ENCODE peak calls at places on chromosome 16, in five cellular contexts. E, J, X, Q and B are unnamed samples.

GRCh38 chr16:24986512-24987303 is 28.5 kb downstream of the ARHGAP17 start:
- DNase-seq in E (no peak), X (no peak), Q (no peak), J (peak; percentile 57), B (no peak)

GRCh38 chr16:30710971-30711370 is 12.0 kb downstream of the SRCAP start:
- DNase-seq in E (no peak), X (no peak), J (no peak), Q (no peak), B (no peak)

GRCh38 chr16:76653390-76654026 is 376.3 kb downstream of the CNTNAP4 start:
- DNase-seq in J (peak; percentile 21), E (no peak), Q (no peak), X (peak; percentile 59), B (peak; percentile 49)

GRCh38 chr16:82892327-82892726 is 265.6 kb downstream of the CDH13 start:
- DNase-seq in E (no peak), J (no peak), X (no peak), Q (no peak), B (no peak)

GRCh38 chr16:8848231-8848938 is 20.4 kb downstream of the CARHSP1 start:
- DNase-seq in Q (peak; percentile 50), J (peak; percentile 28), X (no peak), E (peak; percentile 52), B (no peak)

GRCh38 chr16:81843243-81843582 is 64.1 kb downstream of the PLCG2 start:
- DNase-seq in Q (no peak), E (no peak), X (no peak), J (no peak), B (no peak)

GRCh38 chr16:30351586-30352419 is 3.3 kb downstream of the CD2BP2 start:
- DNase-seq in X (peak; percentile 36), J (peak; percentile 97), Q (peak; percentile 94), E (peak; percentile 92), B (no peak)

GRCh38 chr16:14307623-14308356 is 236.7 kb downstream of the MRTFB start:
- DNase-seq in E (peak; percentile 84), Q (peak; percentile 78), X (peak; percentile 53), J (peak; percentile 70), B (no peak)

GRCh38 chr16:29779474-29779873 is 1.4 kb downstream of the ZG16 start:
- DNase-seq in Q (no peak), J (no peak), X (no peak), E (no peak), B (peak; percentile 43)

GRCh38 chr16:17277981-17278381 is 192.8 kb downstream of the XYLT1 start:
- DNase-seq in J (peak; percentile 61), X (peak; percentile 74), Q (no peak), E (peak; percentile 58), B (no peak)

GRCh38 chr16:77043076-77043475 is 147.9 kb upstream of the MON1B start:
- DNase-seq in X (peak; percentile 69), J (no peak), Q (no peak), E (no peak), B (no peak)

GRCh38 chr16:7339700-7340099 is 7.1 kb downstream of the RBFOX1 start:
- DNase-seq in J (no peak), X (no peak), Q (no peak), E (no peak), B (no peak)

GRCh38 chr16:26765087-26765486 is 301.6 kb upstream of the C16orf82 start:
- DNase-seq in E (no peak), X (peak; percentile 10), J (no peak), Q (no peak), B (no peak)

GRCh38 chr16:82150569-82150968 is 19.5 kb downstream of the MPHOSPH6 start:
- DNase-seq in X (no peak), E (no peak), Q (no peak), J (no peak), B (no peak)

GRCh38 chr16:12341423-12341822 is 364.9 kb downstream of the SNX29 start:
- DNase-seq in Q (no peak), E (no peak), X (no peak), J (no peak), B (no peak)

GRCh38 chr16:11047057-11047456 is 102.7 kb downstream of the CLEC16A start:
- DNase-seq in E (no peak), Q (no peak), J (no peak), X (no peak), B (no peak)

GRCh38 chr16:65773319-65773874 is 593.1 kb upstream of the CDH5 start:
- DNase-seq in Q (no peak), X (peak; percentile 38), E (no peak), J (no peak), B (no peak)

GRCh38 chr16:86373502-86373901 is 136.8 kb upstream of the FOXF1 start:
- DNase-seq in Q (no peak), E (no peak), X (no peak), J (no peak), B (no peak)

GRCh38 chr16:16092925-16093624 is 130.2 kb downstream of the ABCC6 start:
- DNase-seq in X (no peak), E (no peak), J (peak; percentile 43), Q (no peak), B (no peak)

GRCh38 chr16:425082-425718 is at the start of gene RAB11FIP3:
- DNase-seq in X (peak; percentile 90), J (peak; percentile 79), Q (peak; percentile 91), E (peak; percentile 90), B (peak; percentile 87)

GRCh38 chr16:70780546-70780945 is 20.4 kb downstream of the VAC14 start:
- DNase-seq in X (no peak), Q (peak; percentile 44), E (no peak), J (no peak), B (no peak)

GRCh38 chr16:87764600-87765472 is 950 bp downstream of the KLHDC4 start:
- DNase-seq in X (peak; percentile 42), E (no peak), J (no peak), Q (no peak), B (no peak)

GRCh38 chr16:86377251-86378022 is 132.9 kb upstream of the FOXF1 start:
- DNase-seq in E (no peak), J (no peak), X (no peak), Q (no peak), B (peak; percentile 57)

GRCh38 chr16:85639529-85640253 is 26.6 kb downstream of the GSE1 start:
- DNase-seq in X (no peak), Q (peak; percentile 92), E (peak; percentile 93), J (peak; percentile 91), B (no peak)

DNA sequence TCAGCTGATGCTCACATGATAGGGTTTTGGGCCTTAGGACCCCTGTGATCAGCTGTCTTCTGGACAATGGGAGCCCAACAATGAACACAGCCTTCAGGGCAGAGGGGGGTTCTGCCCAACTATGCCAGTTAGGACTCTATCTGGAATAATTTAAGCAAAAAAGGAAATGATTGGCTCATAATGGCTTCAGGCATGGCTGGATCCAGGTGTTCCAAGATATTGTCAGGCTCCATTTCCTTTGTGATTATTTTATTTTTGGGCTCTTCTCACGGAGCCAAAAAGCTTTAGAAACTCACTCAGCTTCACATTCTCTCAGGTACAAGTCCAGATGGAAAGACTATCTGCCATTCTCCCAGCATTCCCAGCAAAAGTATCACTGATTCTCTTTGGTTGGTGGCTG is 2.9 kb upstream of the MT2A start:
- DNase-seq in J (no peak), Q (no peak), E (no peak), X (no peak), B (no peak)
- H3K4me3 ChIP-seq in J (no peak overlapping the region), Q (no peak overlapping the region), E (no peak overlapping the region), X (no peak overlapping the region), B (no peak overlapping the region)

GRCh38 chr16:68186877-68187276 is 49.0 kb downstream of the ESRP2 start:
- DNase-seq in E (no peak), Q (peak; percentile 35), X (no peak), J (no peak), B (no peak)
- H3K4me1 ChIP-seq in E (peaks cover 19% of the 10 kb centered on the region), Q (no peaks in the 10 kb centered on the region), X (no peaks in the 10 kb centered on the region), J (no peaks in the 10 kb centered on the region), B (no peaks in the 10 kb centered on the region)

GRCh38 chr16:47977802-47978201 is 178.0 kb downstream of the ABCC12 start:
- DNase-seq in J (no peak), Q (no peak), E (no peak), X (no peak), B (no peak)
- H3K4me3 ChIP-seq in J (no peak overlapping the region), Q (no peak overlapping the region), E (no peak overlapping the region), X (no peak overlapping the region), B (no peak overlapping the region)

GRCh38 chr16:23537390-23537789 is 19.8 kb downstream of the EARS2 start:
- DNase-seq in J (no peak), E (no peak), Q (no peak), X (no peak), B (no peak)
- H3K4me1 ChIP-seq in J (peaks cover 10% of the 10 kb centered on the region), E (no peaks in the 10 kb centered on the region), Q (no peaks in the 10 kb centered on the region), X (no peaks in the 10 kb centered on the region), B (no peaks in the 10 kb centered on the region)

GRCh38 chr16:69613283-69614154 is 47.8 kb downstream of the NFAT5 start:
- DNase-seq in E (no peak), Q (no peak), X (no peak), J (no peak), B (no peak)

GRCh38 chr16:69618721-69619120 is 53.0 kb downstream of the NFAT5 start:
- DNase-seq in J (no peak), Q (no peak), E (no peak), X (no peak), B (no peak)

GRCh38 chr16:69618307-69618706 is 52.5 kb downstream of the NFAT5 start:
- DNase-seq in E (no peak), Q (no peak), J (no peak), X (no peak), B (no peak)

GRCh38 chr16:69615528-69615927 is 49.8 kb downstream of the NFAT5 start:
- DNase-seq in J (no peak), Q (no peak), E (no peak), X (no peak), B (no peak)

DNA sequence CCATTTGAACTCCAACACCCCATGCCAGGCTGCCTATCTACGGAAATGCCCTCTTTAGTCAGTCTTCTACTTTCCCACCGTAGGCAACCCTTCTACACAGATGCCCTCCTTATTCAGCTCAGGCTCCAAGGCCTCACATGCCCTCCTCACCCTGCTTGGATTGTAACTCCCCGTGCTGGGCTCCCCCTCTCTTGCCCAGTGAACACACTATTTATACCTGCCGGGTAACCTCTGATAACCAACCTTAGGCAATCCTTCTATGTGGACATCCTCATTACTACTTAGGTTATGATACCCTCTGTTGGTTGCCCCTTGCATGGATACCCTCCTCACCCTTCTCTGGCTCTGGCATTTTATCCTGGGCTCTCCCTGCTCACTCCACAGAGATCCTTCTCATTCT is 50.3 kb downstream of the NFAT5 start:
- DNase-seq in E (no peak), Q (no peak), X (no peak), J (no peak), B (no peak)
- H3K4me3 ChIP-seq in E (no peak overlapping the region), Q (no peak overlapping the region), X (no peak overlapping the region), J (no peak overlapping the region), B (no peak overlapping the region)

DNA sequence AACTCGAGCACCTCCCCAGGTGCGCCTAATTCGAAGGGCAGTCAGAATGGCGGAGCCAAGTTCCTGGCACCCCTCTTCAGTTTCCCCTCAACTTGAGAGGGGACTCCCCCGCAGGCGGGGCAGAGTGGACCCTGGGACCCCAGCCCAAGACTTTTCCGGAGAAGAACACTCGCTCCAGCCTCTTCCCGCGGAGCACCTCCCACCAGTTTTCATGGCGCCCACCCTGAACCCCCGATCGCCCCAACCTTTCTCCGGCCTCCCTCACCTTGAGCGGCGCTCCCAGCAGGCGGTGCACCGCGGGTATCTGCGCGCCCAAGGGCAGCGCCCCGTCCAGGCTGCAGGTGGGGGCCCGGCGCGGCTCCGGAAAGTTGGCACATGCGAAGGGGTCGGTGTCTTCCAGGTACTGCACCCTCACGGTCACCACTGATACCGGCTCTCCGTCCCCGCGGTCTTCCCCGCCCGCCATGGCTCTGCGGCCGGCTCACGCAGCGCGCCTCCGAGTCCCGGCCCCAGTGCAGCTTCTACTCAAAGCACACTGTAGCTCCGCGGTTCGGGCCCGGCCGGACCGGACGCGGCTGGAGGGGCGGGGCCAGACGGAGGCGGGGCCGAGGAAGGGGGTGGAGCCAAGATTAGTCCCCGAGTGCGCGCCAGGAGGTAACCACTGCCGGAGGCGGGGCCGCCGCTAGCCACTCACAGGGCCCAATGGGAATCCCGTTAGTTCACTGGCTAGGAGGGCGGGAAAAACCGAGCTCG is at the start of gene FHOD1:
- DNase-seq in J (peak; percentile 99), Q (peak; percentile 99), X (peak; percentile 98), E (peak; percentile 99), B (peak; percentile 99)
- H3K4me1 ChIP-seq in J (peaks cover 55% of the 10 kb centered on the region), Q (peaks cover 18% of the 10 kb centered on the region), X (peaks cover 50% of the 10 kb centered on the region), E (peaks cover 42% of the 10 kb centered on the region), B (peaks cover 13% of the 10 kb centered on the region)